ENCODE peak calls at places on chromosomes 1 and 21, in six cellular contexts. One of them, this sample, is unnamed.

GRCh38 chr1:234722904-234723588 is 113.1 kb upstream of the IRF2BP2 start:
- DNase-seq in activated T-helper 1 cell treated with Interleukin-2 at 50 U/mL for 16 hours: peak; percentile 27
- DNase-seq in A549: peak; percentile 43
- DNase-seq in WTC11: no peak
- DNase-seq in SK-MEL-5: no peak
- DNase-seq in islet precursor cell: peak; percentile 55
- DNase-seq in this sample: peak; percentile 73

GRCh38 chr1:184664042-184664659 is 90.5 kb downstream of the EDEM3 start:
- DNase-seq in A549: peak; percentile 51
- DNase-seq in islet precursor cell: peak; percentile 89
- DNase-seq in activated T-helper 1 cell treated with Interleukin-2 at 50 U/mL for 16 hours: no peak
- DNase-seq in WTC11: peak; percentile 92
- DNase-seq in SK-MEL-5: peak; percentile 76
- DNase-seq in this sample: peak; percentile 69

GRCh38 chr1:20603473-20604464 is 14.9 kb downstream of the CDA start:
- DNase-seq in activated T-helper 1 cell treated with Interleukin-2 at 50 U/mL for 16 hours: no peak
- DNase-seq in WTC11: no peak
- DNase-seq in A549: no peak
- DNase-seq in SK-MEL-5: no peak
- DNase-seq in islet precursor cell: peak; percentile 65
- DNase-seq in this sample: peak; percentile 95

GRCh38 chr1:67850611-67851075 is 17.4 kb upstream of the GNG12 start:
- DNase-seq in A549: peak; percentile 55
- DNase-seq in activated T-helper 1 cell treated with Interleukin-2 at 50 U/mL for 16 hours: no peak
- DNase-seq in WTC11: no peak
- DNase-seq in SK-MEL-5: peak; percentile 84
- DNase-seq in islet precursor cell: peak; percentile 56
- DNase-seq in this sample: peak; percentile 98

GRCh38 chr1:46497665-46498064 is 8.0 kb downstream of the DMBX1 start:
- DNase-seq in WTC11: no peak
- DNase-seq in SK-MEL-5: no peak
- DNase-seq in A549: no peak
- DNase-seq in islet precursor cell: no peak
- DNase-seq in activated T-helper 1 cell treated with Interleukin-2 at 50 U/mL for 16 hours: no peak
- DNase-seq in this sample: no peak

GRCh38 chr1:182617734-182618288 is 13.6 kb upstream of the RGS16 start:
- DNase-seq in SK-MEL-5: no peak
- DNase-seq in activated T-helper 1 cell treated with Interleukin-2 at 50 U/mL for 16 hours: no peak
- DNase-seq in WTC11: no peak
- DNase-seq in A549: no peak
- DNase-seq in islet precursor cell: peak; percentile 68
- DNase-seq in this sample: no peak

GRCh38 chr1:1123581-1124507 is 8.0 kb upstream of the C1orf159 start:
- DNase-seq in activated T-helper 1 cell treated with Interleukin-2 at 50 U/mL for 16 hours: no peak
- DNase-seq in islet precursor cell: no peak
- DNase-seq in SK-MEL-5: peak; percentile 20
- DNase-seq in WTC11: no peak
- DNase-seq in A549: no peak
- DNase-seq in this sample: no peak

GRCh38 chr1:24266398-24266941 is 52.7 kb upstream of the GRHL3 start:
- DNase-seq in activated T-helper 1 cell treated with Interleukin-2 at 50 U/mL for 16 hours: no peak
- DNase-seq in islet precursor cell: peak; percentile 100
- DNase-seq in SK-MEL-5: no peak
- DNase-seq in WTC11: no peak
- DNase-seq in A549: peak; percentile 60
- DNase-seq in this sample: peak; percentile 99

GRCh38 chr1:185017338-185017737 is 28.0 kb upstream of the RNF2 start:
- DNase-seq in SK-MEL-5: peak; percentile 5
- DNase-seq in WTC11: no peak
- DNase-seq in A549: peak; percentile 18
- DNase-seq in islet precursor cell: peak; percentile 67
- DNase-seq in activated T-helper 1 cell treated with Interleukin-2 at 50 U/mL for 16 hours: no peak
- DNase-seq in this sample: peak; percentile 83

GRCh38 chr1:81437213-81437612 is 363.5 kb upstream of the ADGRL2 start:
- DNase-seq in activated T-helper 1 cell treated with Interleukin-2 at 50 U/mL for 16 hours: no peak
- DNase-seq in SK-MEL-5: no peak
- DNase-seq in WTC11: no peak
- DNase-seq in A549: no peak
- DNase-seq in islet precursor cell: no peak
- DNase-seq in this sample: no peak

GRCh38 chr1:90835172-90835660 is 118.1 kb upstream of the BARHL2 start:
- DNase-seq in WTC11: no peak
- DNase-seq in A549: no peak
- DNase-seq in activated T-helper 1 cell treated with Interleukin-2 at 50 U/mL for 16 hours: no peak
- DNase-seq in SK-MEL-5: no peak
- DNase-seq in islet precursor cell: peak; percentile 59
- DNase-seq in this sample: no peak

GRCh38 chr1:205532996-205533728 is 28.7 kb downstream of the CDK18 start:
- DNase-seq in WTC11: no peak
- DNase-seq in islet precursor cell: no peak
- DNase-seq in A549: no peak
- DNase-seq in SK-MEL-5: no peak
- DNase-seq in activated T-helper 1 cell treated with Interleukin-2 at 50 U/mL for 16 hours: no peak
- DNase-seq in this sample: no peak

GRCh38 chr1:24752305-24752704 is 7.1 kb downstream of the CLIC4 start:
- DNase-seq in activated T-helper 1 cell treated with Interleukin-2 at 50 U/mL for 16 hours: no peak
- DNase-seq in islet precursor cell: no peak
- DNase-seq in A549: no peak
- DNase-seq in SK-MEL-5: no peak
- DNase-seq in WTC11: no peak
- DNase-seq in this sample: no peak

GRCh38 chr1:44170281-44170823 is 28.9 kb upstream of the KLF18 start:
- DNase-seq in A549: no peak
- DNase-seq in SK-MEL-5: peak; percentile 6
- DNase-seq in WTC11: no peak
- DNase-seq in activated T-helper 1 cell treated with Interleukin-2 at 50 U/mL for 16 hours: no peak
- DNase-seq in islet precursor cell: no peak
- DNase-seq in this sample: peak; percentile 14

GRCh38 chr21:16865612-16866011 is 647.2 kb upstream of the CXADR start:
- DNase-seq in A549: no peak
- DNase-seq in SK-MEL-5: no peak
- DNase-seq in WTC11: no peak
- DNase-seq in islet precursor cell: no peak
- DNase-seq in activated T-helper 1 cell treated with Interleukin-2 at 50 U/mL for 16 hours: no peak
- DNase-seq in this sample: no peak

GRCh38 chr1:41391834-41392527 is 30.7 kb downstream of the FOXO6 start:
- DNase-seq in A549: no peak
- DNase-seq in islet precursor cell: no peak
- DNase-seq in activated T-helper 1 cell treated with Interleukin-2 at 50 U/mL for 16 hours: no peak
- DNase-seq in WTC11: no peak
- DNase-seq in SK-MEL-5: no peak
- DNase-seq in this sample: no peak

GRCh38 chr1:27366411-27367159 is at the start of gene MAP3K6:
- DNase-seq in A549: peak; percentile 70
- DNase-seq in islet precursor cell: peak; percentile 92
- DNase-seq in activated T-helper 1 cell treated with Interleukin-2 at 50 U/mL for 16 hours: no peak
- DNase-seq in SK-MEL-5: peak; percentile 80
- DNase-seq in WTC11: peak; percentile 83
- DNase-seq in this sample: peak; percentile 85

This sample was measured in PC-3.